ENCODE peak calls at places on chromosomes 5 and 9, in four cellular contexts. One of them, this sample, is unnamed.

GRCh38 chr9:12882430-12882829 is 107.6 kb downstream of the LURAP1L start:
- ATAC-seq in body of pancreas: peak
- ATAC-seq in lower lobe of right lung: no peak
- ATAC-seq in CD8-positive, alpha-beta T cell: no peak
- ATAC-seq in this sample: peak

GRCh38 chr5:143646961-143647360 is 165.0 kb upstream of the HMHB1 start:
- ATAC-seq in body of pancreas: no peak
- ATAC-seq in lower lobe of right lung: no peak
- ATAC-seq in CD8-positive, alpha-beta T cell: no peak
- ATAC-seq in this sample: no peak

GRCh38 chr9:130869250-130869649 is 27.4 kb downstream of the QRFP start:
- ATAC-seq in body of pancreas: no peak
- ATAC-seq in lower lobe of right lung: no peak
- ATAC-seq in CD8-positive, alpha-beta T cell: no peak
- ATAC-seq in this sample: no peak

GRCh38 chr9:114427644-114428043 is 39.9 kb upstream of the AKNA start:
- ATAC-seq in body of pancreas: no peak
- ATAC-seq in lower lobe of right lung: no peak
- ATAC-seq in CD8-positive, alpha-beta T cell: no peak
- ATAC-seq in this sample: no peak

GRCh38 chr5:116388564-116389258 is 185.9 kb downstream of the SEMA6A start:
- ATAC-seq in body of pancreas: no peak
- ATAC-seq in lower lobe of right lung: peak
- ATAC-seq in CD8-positive, alpha-beta T cell: no peak
- ATAC-seq in this sample: peak

GRCh38 chr5:10077721-10078551 is 171.8 kb downstream of the ATPSCKMT start:
- ATAC-seq in body of pancreas: no peak
- ATAC-seq in lower lobe of right lung: no peak
- ATAC-seq in CD8-positive, alpha-beta T cell: no peak
- ATAC-seq in this sample: no peak

GRCh38 chr5:38591450-38591849 is 35.0 kb upstream of the LIFR start:
- ATAC-seq in body of pancreas: no peak
- ATAC-seq in lower lobe of right lung: no peak
- ATAC-seq in CD8-positive, alpha-beta T cell: no peak
- ATAC-seq in this sample: no peak

GRCh38 chr9:99999797-100000196 is 93.3 kb downstream of the STX17 start:
- ATAC-seq in body of pancreas: no peak
- ATAC-seq in lower lobe of right lung: no peak
- ATAC-seq in CD8-positive, alpha-beta T cell: no peak
- ATAC-seq in this sample: no peak

GRCh38 chr9:110933350-110934001 is 104.8 kb downstream of the LPAR1 start:
- ATAC-seq in body of pancreas: no peak
- ATAC-seq in lower lobe of right lung: no peak
- ATAC-seq in CD8-positive, alpha-beta T cell: no peak
- ATAC-seq in this sample: no peak

GRCh38 chr5:79186021-79186420 is 49.9 kb upstream of the JMY start:
- ATAC-seq in body of pancreas: no peak
- ATAC-seq in lower lobe of right lung: no peak
- ATAC-seq in CD8-positive, alpha-beta T cell: no peak
- ATAC-seq in this sample: peak

GRCh38 chr5:11525020-11525419 is 379.2 kb downstream of the CTNND2 start:
- ATAC-seq in body of pancreas: no peak
- ATAC-seq in lower lobe of right lung: no peak
- ATAC-seq in CD8-positive, alpha-beta T cell: no peak
- ATAC-seq in this sample: no peak

GRCh38 chr5:32312194-32312681 is 501 bp downstream of the MTMR12 start:
- ATAC-seq in body of pancreas: peak
- ATAC-seq in lower lobe of right lung: peak
- ATAC-seq in CD8-positive, alpha-beta T cell: peak
- ATAC-seq in this sample: peak

GRCh38 chr5:131635755-131636479 is 888 bp upstream of the RAPGEF6 start:
- ATAC-seq in body of pancreas: peak
- ATAC-seq in lower lobe of right lung: peak
- ATAC-seq in CD8-positive, alpha-beta T cell: peak
- ATAC-seq in this sample: peak

GRCh38 chr9:137229903-137230719 is 590 bp upstream of the SLC34A3 start:
- ATAC-seq in body of pancreas: no peak
- ATAC-seq in lower lobe of right lung: no peak
- ATAC-seq in CD8-positive, alpha-beta T cell: no peak
- ATAC-seq in this sample: no peak

GRCh38 chr9:137670391-137671195 is 51.8 kb downstream of the EHMT1 start:
- ATAC-seq in body of pancreas: peak
- ATAC-seq in lower lobe of right lung: no peak
- ATAC-seq in CD8-positive, alpha-beta T cell: no peak
- ATAC-seq in this sample: no peak

GRCh38 chr5:95759005-95759404 is 27.9 kb downstream of the RHOBTB3 start:
- ATAC-seq in body of pancreas: peak
- ATAC-seq in lower lobe of right lung: peak
- ATAC-seq in CD8-positive, alpha-beta T cell: no peak
- ATAC-seq in this sample: no peak

GRCh38 chr5:128881609-128882008 is 83.7 kb upstream of the SLC27A6 start:
- ATAC-seq in body of pancreas: no peak
- ATAC-seq in lower lobe of right lung: no peak
- ATAC-seq in CD8-positive, alpha-beta T cell: no peak
- ATAC-seq in this sample: no peak

GRCh38 chr5:25423271-25423670 is 778.5 kb upstream of the CDH10 start:
- ATAC-seq in body of pancreas: no peak
- ATAC-seq in lower lobe of right lung: no peak
- ATAC-seq in CD8-positive, alpha-beta T cell: no peak
- ATAC-seq in this sample: no peak

GRCh38 chr5:115330868-115331267 is 34.4 kb upstream of the CCDC112 start:
- ATAC-seq in body of pancreas: no peak
- ATAC-seq in lower lobe of right lung: no peak
- ATAC-seq in CD8-positive, alpha-beta T cell: no peak
- ATAC-seq in this sample: no peak

GRCh38 chr9:108813951-108814601 is 41.7 kb downstream of the ACTL7B start:
- ATAC-seq in body of pancreas: no peak
- ATAC-seq in lower lobe of right lung: peak
- ATAC-seq in CD8-positive, alpha-beta T cell: no peak
- ATAC-seq in this sample: no peak

GRCh38 chr9:119458068-119458467 is 88.8 kb upstream of the BRINP1 start:
- ATAC-seq in body of pancreas: no peak
- ATAC-seq in lower lobe of right lung: no peak
- ATAC-seq in CD8-positive, alpha-beta T cell: no peak
- ATAC-seq in this sample: no peak

GRCh38 chr9:77805810-77806209 is 157.7 kb upstream of the GNA14 start:
- ATAC-seq in body of pancreas: no peak
- ATAC-seq in lower lobe of right lung: no peak
- ATAC-seq in CD8-positive, alpha-beta T cell: no peak
- ATAC-seq in this sample: no peak

GRCh38 chr5:126920291-126920690 is 110.1 kb downstream of the MARCHF3 start:
- ATAC-seq in body of pancreas: no peak
- ATAC-seq in lower lobe of right lung: no peak
- ATAC-seq in CD8-positive, alpha-beta T cell: no peak
- ATAC-seq in this sample: no peak

GRCh38 chr5:103475629-103476240 is 86.9 kb downstream of the NUDT12 start:
- ATAC-seq in body of pancreas: peak
- ATAC-seq in lower lobe of right lung: no peak
- ATAC-seq in CD8-positive, alpha-beta T cell: no peak
- ATAC-seq in this sample: no peak

GRCh38 chr9:12737871-12738270 is 36.9 kb upstream of the LURAP1L start:
- ATAC-seq in body of pancreas: no peak
- ATAC-seq in lower lobe of right lung: no peak
- ATAC-seq in CD8-positive, alpha-beta T cell: no peak
- ATAC-seq in this sample: no peak

DNA sequence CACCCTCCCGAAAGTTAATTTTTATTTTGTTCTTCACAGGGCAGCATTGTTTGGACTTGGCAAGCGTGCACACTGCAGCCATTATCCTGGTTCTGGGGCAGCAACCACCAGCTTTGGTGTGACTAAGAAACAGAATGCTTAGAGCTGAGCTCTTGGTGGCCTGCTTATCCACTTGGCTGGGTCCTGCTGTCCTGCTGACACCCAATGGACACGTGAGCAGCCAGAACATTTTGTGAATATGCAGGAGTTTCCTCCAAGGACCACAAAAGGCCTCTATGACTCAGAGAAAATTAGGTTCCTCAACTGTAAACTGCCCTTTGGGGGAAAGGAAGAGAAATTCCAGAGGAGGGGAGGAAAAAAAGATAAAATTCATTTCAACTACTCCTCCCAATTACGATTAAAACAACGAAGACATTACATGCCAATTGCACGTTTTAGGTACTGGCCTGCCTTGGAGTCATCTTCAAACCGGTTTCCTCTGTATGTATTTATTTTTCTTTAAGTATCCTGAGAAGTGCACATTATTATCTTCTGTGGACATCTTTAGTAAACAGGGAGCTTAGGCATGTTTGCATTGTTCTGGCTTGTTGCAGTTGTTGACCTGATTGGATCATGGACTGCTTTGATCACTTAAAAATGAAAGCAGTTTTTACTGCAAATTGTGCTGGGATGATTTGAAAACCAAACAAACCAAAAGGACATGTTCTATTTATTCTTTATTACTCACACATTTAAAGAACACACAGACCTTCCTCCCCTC is 82.3 kb upstream of the TLE4 start:
- ATAC-seq in body of pancreas: peak
- ATAC-seq in lower lobe of right lung: peak
- ATAC-seq in CD8-positive, alpha-beta T cell: no peak
- ATAC-seq in this sample: no peak
- H3K4me3 ChIP-seq in body of pancreas: no peak
- H3K4me3 ChIP-seq in lower lobe of right lung: no peak
- H3K4me3 ChIP-seq in CD8-positive, alpha-beta T cell: no peak
- H3K4me3 ChIP-seq in this sample: no peak

GRCh38 chr9:83154087-83154736 is 91.3 kb upstream of the RASEF start:
- ATAC-seq in body of pancreas: peak
- ATAC-seq in lower lobe of right lung: peak
- ATAC-seq in CD8-positive, alpha-beta T cell: no peak
- ATAC-seq in this sample: no peak

GRCh38 chr9:83154821-83155220 is 91.9 kb upstream of the RASEF start:
- ATAC-seq in body of pancreas: peak
- ATAC-seq in lower lobe of right lung: peak
- ATAC-seq in CD8-positive, alpha-beta T cell: no peak
- ATAC-seq in this sample: no peak

GRCh38 chr9:83155733-83156132 is 92.8 kb upstream of the RASEF start:
- ATAC-seq in body of pancreas: no peak
- ATAC-seq in lower lobe of right lung: no peak
- ATAC-seq in CD8-positive, alpha-beta T cell: no peak
- ATAC-seq in this sample: no peak

GRCh38 chr9:83151627-83152137 is 88.7 kb upstream of the RASEF start:
- ATAC-seq in body of pancreas: peak
- ATAC-seq in lower lobe of right lung: no peak
- ATAC-seq in CD8-positive, alpha-beta T cell: no peak
- ATAC-seq in this sample: no peak

GRCh38 chr9:83153030-83153429 is 90.1 kb upstream of the RASEF start:
- ATAC-seq in body of pancreas: no peak
- ATAC-seq in lower lobe of right lung: no peak
- ATAC-seq in CD8-positive, alpha-beta T cell: no peak
- ATAC-seq in this sample: no peak
- H3K4me3 ChIP-seq in body of pancreas: no peak
- H3K4me3 ChIP-seq in lower lobe of right lung: no peak
- H3K4me3 ChIP-seq in CD8-positive, alpha-beta T cell: no peak
- H3K4me3 ChIP-seq in this sample: no peak

DNA sequence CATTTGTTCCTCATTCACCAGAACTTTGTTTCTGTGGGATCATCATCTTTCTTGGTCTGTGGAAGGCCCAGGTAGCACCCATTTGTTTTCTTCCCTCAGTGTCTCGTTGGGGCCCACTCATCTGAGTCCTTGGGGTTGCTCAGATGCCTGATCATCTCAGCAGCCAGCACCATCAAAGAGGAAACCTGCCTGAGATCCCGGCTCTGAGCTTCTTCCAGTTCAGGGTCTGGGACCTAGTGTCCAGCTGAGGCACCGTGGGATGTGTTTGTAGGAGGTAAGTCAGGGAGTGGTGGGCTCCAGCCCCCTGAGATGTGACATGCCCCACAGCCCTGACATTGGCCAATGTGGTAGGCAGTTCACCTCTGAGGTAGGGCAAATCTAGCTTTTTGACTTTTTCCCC is 9.4 kb upstream of the CD180 start:
- ATAC-seq in body of pancreas: no peak
- ATAC-seq in lower lobe of right lung: no peak
- ATAC-seq in CD8-positive, alpha-beta T cell: no peak
- ATAC-seq in this sample: no peak
- H3K4me3 ChIP-seq in body of pancreas: no peak
- H3K4me3 ChIP-seq in lower lobe of right lung: no peak
- H3K4me3 ChIP-seq in CD8-positive, alpha-beta T cell: no peak
- H3K4me3 ChIP-seq in this sample: no peak

GRCh38 chr5:120457839-120458507 is 6.1 kb upstream of the PRR16 start:
- ATAC-seq in body of pancreas: peak
- ATAC-seq in lower lobe of right lung: peak
- ATAC-seq in CD8-positive, alpha-beta T cell: peak
- ATAC-seq in this sample: peak
- H3K4me3 ChIP-seq in body of pancreas: peak
- H3K4me3 ChIP-seq in lower lobe of right lung: peak
- H3K4me3 ChIP-seq in CD8-positive, alpha-beta T cell: peak
- H3K4me3 ChIP-seq in this sample: no peak

DNA sequence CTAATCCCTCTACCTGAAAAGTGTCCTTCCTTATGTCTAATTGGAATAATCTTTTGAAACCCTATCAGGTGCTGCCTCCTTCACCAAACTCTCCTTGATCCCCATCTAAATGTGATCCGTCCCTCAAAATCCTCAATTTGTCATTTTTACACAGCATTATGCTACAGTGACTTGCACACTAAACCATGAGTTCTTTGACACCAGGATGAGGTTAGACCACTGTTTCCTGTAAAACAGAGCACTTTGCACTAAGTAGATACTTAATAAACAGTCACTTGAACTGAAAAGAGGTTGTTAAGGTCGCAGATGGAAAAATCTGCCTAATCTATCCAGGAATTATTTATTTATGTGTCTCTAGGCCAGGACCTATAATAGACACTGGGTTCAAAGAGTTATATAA is 44.2 kb upstream of the TLX3 start:
- ATAC-seq in body of pancreas: no peak
- ATAC-seq in lower lobe of right lung: no peak
- ATAC-seq in CD8-positive, alpha-beta T cell: no peak
- ATAC-seq in this sample: no peak
- H3K4me3 ChIP-seq in body of pancreas: no peak
- H3K4me3 ChIP-seq in lower lobe of right lung: no peak
- H3K4me3 ChIP-seq in CD8-positive, alpha-beta T cell: no peak
- H3K4me3 ChIP-seq in this sample: no peak

GRCh38 chr5:80208337-80208736 is 47.5 kb downstream of the SERINC5 start:
- ATAC-seq in body of pancreas: no peak
- ATAC-seq in lower lobe of right lung: no peak
- ATAC-seq in CD8-positive, alpha-beta T cell: no peak
- ATAC-seq in this sample: no peak

GRCh38 chr5:80210014-80210413 is 45.8 kb downstream of the SERINC5 start:
- ATAC-seq in body of pancreas: no peak
- ATAC-seq in lower lobe of right lung: no peak
- ATAC-seq in CD8-positive, alpha-beta T cell: no peak
- ATAC-seq in this sample: no peak

GRCh38 chr5:80207832-80208231 is 48.0 kb downstream of the SERINC5 start:
- ATAC-seq in body of pancreas: peak
- ATAC-seq in lower lobe of right lung: no peak
- ATAC-seq in CD8-positive, alpha-beta T cell: no peak
- ATAC-seq in this sample: no peak

GRCh38 chr5:80206282-80206681 is 49.6 kb downstream of the SERINC5 start:
- ATAC-seq in body of pancreas: no peak
- ATAC-seq in lower lobe of right lung: no peak
- ATAC-seq in CD8-positive, alpha-beta T cell: no peak
- ATAC-seq in this sample: no peak

GRCh38 chr5:80204808-80205614 is 50.8 kb downstream of the SERINC5 start:
- ATAC-seq in body of pancreas: peak
- ATAC-seq in lower lobe of right lung: peak
- ATAC-seq in CD8-positive, alpha-beta T cell: peak
- ATAC-seq in this sample: no peak
- H3K4me3 ChIP-seq in body of pancreas: no peak
- H3K4me3 ChIP-seq in lower lobe of right lung: no peak
- H3K4me3 ChIP-seq in CD8-positive, alpha-beta T cell: no peak
- H3K4me3 ChIP-seq in this sample: no peak

GRCh38 chr5:154479944-154480750 is 2.1 kb upstream of the HAND1 start:
- ATAC-seq in body of pancreas: no peak
- ATAC-seq in lower lobe of right lung: no peak
- ATAC-seq in CD8-positive, alpha-beta T cell: peak
- ATAC-seq in this sample: no peak
- H3K4me3 ChIP-seq in body of pancreas: no peak
- H3K4me3 ChIP-seq in lower lobe of right lung: no peak
- H3K4me3 ChIP-seq in CD8-positive, alpha-beta T cell: no peak
- H3K4me3 ChIP-seq in this sample: no peak